ENCODE peak calls at places on chromosomes 1 and 21, in six cellular contexts. O is GM10248, P is right lobe of liver, R is AG04449, M is endodermal cell, E is left lung. T is an unnamed sample.
A peak's percentile ranks its signal among the peaks of the same experiment; 100 is the strongest.

GRCh38 chr1:213549982-213550381 is 437.8 kb upstream of the PROX1 start:
- DNase-seq in O (no peak), P (no peak), R (no peak), M (no peak), E (no peak), T (no peak)

GRCh38 chr1:9438431-9439073 is 100.7 kb upstream of the SLC25A33 start:
- DNase-seq in O (no peak), P (peak; percentile 85), R (peak; percentile 10), M (peak; percentile 68), E (no peak), T (no peak)

GRCh38 chr1:43241352-43241953 is 28.3 kb upstream of the TMEM125 start:
- DNase-seq in O (no peak), P (no peak), R (no peak), M (no peak), E (no peak), T (no peak)

GRCh38 chr1:81876901-81877750 is 76.4 kb downstream of the ADGRL2 start:
- DNase-seq in O (no peak), P (no peak), R (no peak), M (no peak), E (no peak), T (no peak)

GRCh38 chr1:115280073-115280472 is 58.0 kb downstream of the NGF start:
- DNase-seq in O (no peak), P (no peak), R (peak; percentile 77), M (no peak), E (no peak), T (no peak)

GRCh38 chr1:24373710-24374109 is 39.9 kb downstream of the STPG1 start:
- DNase-seq in O (no peak), P (peak; percentile 14), R (no peak), M (no peak), E (no peak), T (no peak)

GRCh38 chr1:189804352-189804751 is 673.3 kb downstream of the BRINP3 start:
- DNase-seq in O (no peak), P (no peak), R (no peak), M (peak; percentile 53), E (no peak), T (no peak)

GRCh38 chr1:200670215-200671118 is 760 bp upstream of the DDX59 start:
- DNase-seq in O (no peak), P (peak; percentile 52), R (peak; percentile 14), M (no peak), E (no peak), T (no peak)

DNA sequence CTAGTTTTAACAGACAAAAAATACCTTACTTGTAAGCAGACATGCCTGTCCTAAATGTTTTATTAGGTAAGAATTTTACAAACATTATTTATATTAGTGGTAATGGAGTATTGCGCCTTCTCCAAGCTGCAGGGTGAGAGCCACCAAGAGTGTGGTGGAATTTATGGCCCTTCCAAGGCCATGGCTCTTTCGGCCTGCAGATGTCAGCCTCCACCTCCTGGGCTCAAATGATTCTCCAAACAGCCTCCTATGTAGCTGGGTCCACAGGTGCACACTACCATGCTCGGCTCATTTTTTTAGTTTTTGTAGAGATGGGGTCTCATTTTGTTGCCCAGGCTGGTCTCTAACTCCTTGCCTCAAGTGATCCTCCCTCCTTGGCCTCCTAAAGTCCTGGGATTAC is 56.3 kb downstream of the ITGB3BP start:
- DNase-seq in O (no peak), P (no peak), R (no peak), M (peak; percentile 55), E (no peak), T (no peak)
- TF ChIP-seq CTCF in O (no peak), P (no peak), R (no peak), M (peak; percentile 64), E (no peak), T (no peak)

GRCh38 chr21:42892931-42893660 is at the start of gene NDUFV3:
- DNase-seq in O (peak; percentile 100), P (peak; percentile 100), R (peak; percentile 67), M (peak; percentile 100), E (peak; percentile 100), T (peak; percentile 100)
- TF ChIP-seq CTCF in O (no peak), P (no peak), R (no peak), M (no peak), E (no peak), T (no peak)

GRCh38 chr1:14539953-14540563 is 58.4 kb upstream of the KAZN start:
- DNase-seq in O (no peak), P (no peak), R (no peak), M (no peak), E (no peak), T (no peak)

GRCh38 chr1:14535619-14536355 is 62.7 kb upstream of the KAZN start:
- DNase-seq in O (no peak), P (no peak), R (no peak), M (no peak), E (no peak), T (no peak)

GRCh38 chr1:14541348-14541747 is 57.1 kb upstream of the KAZN start:
- DNase-seq in O (no peak), P (no peak), R (no peak), M (no peak), E (no peak), T (no peak)

GRCh38 chr1:14539309-14539708 is 59.2 kb upstream of the KAZN start:
- DNase-seq in O (no peak), P (no peak), R (no peak), M (no peak), E (no peak), T (no peak)

GRCh38 chr1:14538335-14538734 is 60.1 kb upstream of the KAZN start:
- DNase-seq in O (no peak), P (no peak), R (no peak), M (peak; percentile 50), E (no peak), T (no peak)
- TF ChIP-seq CTCF in O (no peak), P (peak; percentile 19), R (peak; percentile 1), M (peak; percentile 61), E (no peak), T (no peak)

DNA sequence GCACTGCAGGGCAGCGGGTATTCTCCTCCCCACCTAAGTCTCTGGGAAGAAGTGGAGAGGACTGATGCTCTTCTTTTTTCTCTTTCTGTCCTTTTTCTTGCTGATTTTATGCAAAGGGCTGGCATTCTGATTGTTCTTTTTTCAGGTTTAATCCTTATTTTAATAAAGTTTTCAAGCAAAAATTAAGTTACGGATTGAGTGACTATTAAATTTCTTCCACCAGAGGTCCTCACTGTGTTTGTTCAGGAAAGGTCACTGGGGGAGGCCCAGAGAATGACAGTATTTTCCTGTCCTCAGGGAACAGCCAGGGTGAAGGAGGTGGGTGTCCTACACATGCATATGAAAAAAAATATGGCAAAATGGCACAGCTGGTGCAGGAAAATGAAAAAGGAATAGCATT is 4.4 kb upstream of the ELF3 start:
- DNase-seq in O (no peak), P (no peak), R (no peak), M (peak; percentile 60), E (no peak), T (no peak)
- TF ChIP-seq CTCF in O (no peak), P (peak; percentile 51), R (peak; percentile 28), M (peak; percentile 82), E (peak; percentile 20), T (peak; percentile 61)

DNA sequence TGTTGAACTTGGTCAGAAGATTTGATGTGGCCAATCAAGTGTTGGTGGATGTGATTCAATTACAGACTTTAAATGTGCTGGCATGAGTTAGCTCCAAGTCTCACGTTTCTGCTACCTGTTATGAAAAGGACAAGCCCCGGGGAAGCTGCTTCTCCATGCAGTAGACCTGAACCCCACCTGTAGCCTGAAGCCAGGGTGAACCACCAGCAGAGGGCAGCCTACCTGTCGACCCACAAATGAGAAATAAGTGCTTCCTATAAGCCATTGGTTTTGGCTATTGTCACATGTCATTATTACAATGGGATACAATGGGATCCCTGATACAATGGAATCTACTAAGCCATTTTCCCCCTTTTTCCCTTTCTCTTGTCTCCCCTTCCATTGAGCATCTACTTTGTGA is 230.2 kb downstream of the PRDM2 start:
- DNase-seq in O (peak; percentile 47), P (no peak), R (no peak), M (peak; percentile 88), E (no peak), T (peak; percentile 28)
- TF ChIP-seq CTCF in O (peak; percentile 49), P (peak; percentile 43), R (no peak), M (peak; percentile 83), E (no peak), T (peak; percentile 36)

GRCh38 chr1:210397252-210397651 is 68.5 kb downstream of the HHAT start:
- DNase-seq in O (no peak), P (no peak), R (no peak), M (no peak), E (no peak), T (no peak)

GRCh38 chr1:210397681-210398080 is 69.0 kb downstream of the HHAT start:
- DNase-seq in O (no peak), P (no peak), R (no peak), M (no peak), E (no peak), T (no peak)

GRCh38 chr1:210402560-210402959 is 73.9 kb downstream of the HHAT start:
- DNase-seq in O (no peak), P (no peak), R (no peak), M (no peak), E (no peak), T (no peak)

GRCh38 chr1:210396541-210396940 is 67.8 kb downstream of the HHAT start:
- DNase-seq in O (no peak), P (no peak), R (no peak), M (no peak), E (no peak), T (no peak)

DNA sequence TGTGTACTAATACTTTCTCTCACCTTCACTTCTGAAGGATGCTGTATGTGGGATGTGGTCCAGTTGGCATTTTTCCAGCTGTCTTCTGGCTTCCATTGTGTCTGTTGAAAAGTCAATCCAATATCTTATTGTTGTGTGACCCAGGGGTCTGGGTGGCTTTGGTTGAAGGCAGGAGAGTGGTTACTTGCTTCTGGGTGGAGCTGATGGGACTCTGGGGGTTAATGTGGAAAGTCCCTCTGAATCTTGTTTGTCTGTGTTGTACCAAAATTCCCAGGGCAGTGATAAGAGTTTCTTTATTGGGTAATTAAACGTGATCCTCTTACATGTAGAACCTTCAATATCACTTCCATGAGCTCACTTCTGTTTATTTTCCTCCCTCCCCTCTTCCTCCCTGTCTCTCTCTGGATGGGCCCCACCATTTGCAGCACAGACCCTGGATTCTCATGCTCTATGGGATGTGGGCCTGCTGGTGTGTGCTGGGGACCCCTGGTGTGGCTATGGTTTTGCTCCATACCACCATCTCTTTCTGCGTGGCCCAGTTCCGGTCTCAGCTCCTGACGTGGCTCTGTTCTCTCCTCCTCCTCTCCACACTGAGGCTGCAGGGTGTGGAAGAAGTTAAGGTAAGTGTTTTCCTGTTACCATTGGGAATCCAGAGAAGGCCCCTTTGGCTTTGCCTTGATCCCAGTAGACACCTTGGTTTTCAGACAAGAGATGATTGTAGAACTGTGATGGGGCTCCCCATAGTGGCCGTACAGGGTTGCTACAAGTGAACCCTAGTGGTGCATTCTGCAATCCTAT is 71.5 kb downstream of the HHAT start:
- DNase-seq in O (peak; percentile 68), P (peak; percentile 62), R (peak; percentile 38), M (peak; percentile 89), E (no peak), T (peak; percentile 62)
- TF ChIP-seq CTCF in O (peak; percentile 68), P (peak; percentile 85), R (peak; percentile 86), M (peak; percentile 90), E (peak; percentile 81), T (peak; percentile 64)

T was measured in endothelial cell.